ENCODE peak calls at places on chromosomes 13 and 19, in six cellular contexts. Z is GM12878, B is H1, C is stomach, U is esophagus muscularis mucosa, W is SK-N-SH. Q is an unnamed sample. For H3K4me1, the result is how much of the 10 kb centered on the place peaks cover.

GRCh38 chr13:80979035-80979641 is 638.2 kb upstream of the SPRY2 start:
- DNase-seq in Z (peak), C (peak), B (no peak), U (no peak), W (peak), Q (peak)

GRCh38 chr13:51444922-51445321 is 7.9 kb downstream of the INTS6 start:
- DNase-seq in C (no peak), W (peak), Z (no peak), B (no peak), U (no peak), Q (no peak)

GRCh38 chr13:28338202-28338601 is 156.7 kb downstream of the FLT1 start:
- DNase-seq in C (no peak), U (no peak), Z (no peak), W (no peak), B (no peak), Q (no peak)

GRCh38 chr19:44848036-44848804 is 2.1 kb downstream of the NECTIN2 start:
- DNase-seq in B (peak), U (no peak), Z (no peak), W (peak), C (no peak), Q (no peak)

GRCh38 chr19:10086032-10086903 is at the start of gene SHFL:
- DNase-seq in B (peak), Z (no peak), U (no peak), W (peak), C (peak), Q (peak)

GRCh38 chr13:80577285-80577684 is 236.4 kb upstream of the SPRY2 start:
- DNase-seq in C (no peak), U (no peak), W (no peak), Z (no peak), B (no peak), Q (no peak)

GRCh38 chr19:49297403-49297802 is 27.6 kb downstream of the SLC6A16 start:
- DNase-seq in B (no peak), W (no peak), Z (no peak), C (no peak), U (no peak), Q (no peak)

GRCh38 chr19:38665219-38665931 is 17.9 kb downstream of the ACTN4 start:
- DNase-seq in W (no peak), Z (no peak), C (no peak), U (no peak), B (no peak), Q (no peak)

GRCh38 chr13:32036131-32036695 is 4.6 kb downstream of the FRY start:
- DNase-seq in W (no peak), C (no peak), Z (no peak), U (no peak), B (no peak), Q (peak)

GRCh38 chr13:110346661-110347067 is 39.6 kb downstream of the COL4A2 start:
- DNase-seq in Z (no peak), C (no peak), B (no peak), U (no peak), W (no peak), Q (no peak)

GRCh38 chr19:40521276-40521675 is 54.5 kb downstream of the SPTBN4 start:
- DNase-seq in W (no peak), Z (no peak), C (no peak), B (no peak), U (no peak), Q (no peak)

GRCh38 chr13:37526710-37527446 is 71.7 kb downstream of the POSTN start:
- DNase-seq in Z (no peak), U (no peak), B (no peak), W (no peak), C (no peak), Q (no peak)

GRCh38 chr13:44117351-44117750 is 237.6 kb downstream of the LACC1 start:
- DNase-seq in C (no peak), U (peak), Z (no peak), W (no peak), B (no peak), Q (no peak)

GRCh38 chr19:30577551-30578090 is 205.4 kb downstream of the ZNF536 start:
- DNase-seq in B (no peak), Z (no peak), U (no peak), W (no peak), C (no peak), Q (no peak)

GRCh38 chr19:58578430-58578925 is 5.3 kb upstream of the MZF1 start:
- DNase-seq in W (no peak), B (no peak), Z (no peak), U (no peak), C (no peak), Q (no peak)

GRCh38 chr13:90039516-90039915 is 1308.0 kb upstream of the MIR17HG start:
- DNase-seq in U (no peak), Z (no peak), C (no peak), B (no peak), W (no peak), Q (no peak)

GRCh38 chr13:73835138-73835721 is 299.0 kb downstream of the KLF12 start:
- DNase-seq in W (peak), U (no peak), Z (peak), C (no peak), B (no peak), Q (no peak)

GRCh38 chr13:31998131-31998530 is 33.4 kb upstream of the FRY start:
- DNase-seq in B (no peak), Z (no peak), U (no peak), W (no peak), C (peak), Q (no peak)

GRCh38 chr19:16594131-16594586 is 21.9 kb upstream of the SLC35E1 start:
- DNase-seq in Z (no peak), U (no peak), B (no peak), W (no peak), C (no peak), Q (peak)

GRCh38 chr19:38736413-38737280 is 7.6 kb downstream of the CAPN12 start:
- DNase-seq in C (peak), Z (peak), W (peak), U (no peak), B (peak), Q (peak)

GRCh38 chr13:111326981-111327642 is 6.7 kb downstream of the TEX29 start:
- DNase-seq in W (no peak), Z (no peak), U (no peak), C (no peak), B (peak), Q (no peak)

GRCh38 chr13:114053026-114053425 is 79.2 kb upstream of the C13orf46 start:
- DNase-seq in W (no peak), C (no peak), Z (no peak), U (no peak), B (no peak), Q (no peak)

GRCh38 chr19:51345076-51345620 is 3.2 kb upstream of the VSIG10L start:
- DNase-seq in U (no peak), W (no peak), C (no peak), Z (no peak), B (no peak), Q (no peak)

DNA sequence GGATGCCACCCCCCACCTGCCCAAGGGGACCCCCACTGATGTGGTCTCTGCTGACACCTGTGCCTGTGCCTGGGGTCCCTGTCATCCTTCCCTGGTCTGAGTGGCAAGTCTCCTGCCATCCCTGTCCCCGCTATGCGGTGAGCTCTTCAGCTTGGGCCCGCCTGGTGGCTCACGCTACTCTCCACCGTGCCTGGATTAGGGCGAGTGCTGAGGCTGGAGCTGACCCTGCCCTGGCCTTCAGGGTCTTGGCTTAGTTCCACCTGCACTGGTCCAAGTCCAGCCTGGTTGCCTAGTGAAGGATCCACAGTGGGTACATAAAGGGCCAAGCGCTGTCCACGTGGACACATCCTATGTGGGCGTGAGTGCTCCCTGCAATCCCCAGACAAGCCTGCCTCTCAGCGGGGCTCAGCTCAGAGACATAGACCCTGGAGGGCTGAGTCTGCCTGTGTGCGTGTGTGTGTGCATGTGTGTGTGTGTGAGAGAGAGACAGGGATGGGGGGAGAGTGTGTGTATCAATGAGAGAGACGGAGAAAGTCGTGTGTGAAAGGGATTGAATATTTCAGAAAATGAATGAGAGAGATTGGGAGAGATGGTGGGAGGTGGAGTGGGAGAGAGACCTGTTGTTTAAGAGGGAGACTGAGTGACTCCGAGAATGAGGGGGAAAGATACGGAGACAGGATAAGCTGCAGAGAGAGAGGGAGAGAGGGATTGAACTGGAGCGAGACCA is 22.2 kb downstream of the WTIP start:
- DNase-seq in C (peak), W (peak), U (no peak), Z (no peak), B (peak), Q (no peak)
- H3K4me1 ChIP-seq in C (under half), W (under half), U (under half), Z (under half), B (under half), Q (under half)

DNA sequence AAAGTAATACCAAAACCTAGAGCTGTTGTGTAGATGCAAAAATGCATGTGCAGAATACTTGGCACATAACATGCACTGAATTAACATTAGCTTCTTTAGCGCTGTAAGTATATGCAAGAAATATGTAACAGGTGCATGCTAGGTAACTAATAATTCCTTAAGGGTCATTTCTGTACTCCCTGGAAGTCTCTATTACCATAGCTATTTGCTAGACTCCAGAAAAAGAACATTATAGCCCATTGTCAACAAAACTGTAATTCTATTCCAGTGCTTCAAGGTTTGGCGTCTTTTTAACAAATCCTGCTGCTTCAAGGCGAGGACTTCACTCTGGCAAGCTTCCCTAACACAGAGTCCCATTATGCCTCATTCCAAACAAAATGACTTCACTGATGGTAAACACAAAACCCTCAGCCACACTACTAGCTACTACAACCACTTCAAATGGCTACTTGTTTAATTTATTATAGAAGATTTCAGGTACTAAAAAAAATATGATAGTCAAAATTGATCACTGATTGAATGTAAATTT is 32.7 kb downstream of the ELF1 start:
- DNase-seq in Z (no peak), U (no peak), C (no peak), W (no peak), B (no peak), Q (no peak)
- TF ChIP-seq POLR2AphosphoS5 in Z (no peak), U (no peak), C (peak), W (no peak), B (no peak), Q (no peak)

GRCh38 chr13:27270594-27271520 is at the start of gene RASL11A:
- DNase-seq in W (peak), B (peak), C (peak), Z (no peak), U (peak), Q (peak)
- TF ChIP-seq EP300 in W (no peak), B (no peak), C (no peak), Z (no peak), U (no peak), Q (no peak)

GRCh38 chr19:7188682-7189629 is 105.3 kb downstream of the INSR start:
- DNase-seq in B (no peak), C (no peak), Z (no peak), U (no peak), W (no peak), Q (no peak)
- H3K4me1 ChIP-seq in B (under half), C (under half), Z (half or more), U (under half), W (under half), Q (under half)

DNA sequence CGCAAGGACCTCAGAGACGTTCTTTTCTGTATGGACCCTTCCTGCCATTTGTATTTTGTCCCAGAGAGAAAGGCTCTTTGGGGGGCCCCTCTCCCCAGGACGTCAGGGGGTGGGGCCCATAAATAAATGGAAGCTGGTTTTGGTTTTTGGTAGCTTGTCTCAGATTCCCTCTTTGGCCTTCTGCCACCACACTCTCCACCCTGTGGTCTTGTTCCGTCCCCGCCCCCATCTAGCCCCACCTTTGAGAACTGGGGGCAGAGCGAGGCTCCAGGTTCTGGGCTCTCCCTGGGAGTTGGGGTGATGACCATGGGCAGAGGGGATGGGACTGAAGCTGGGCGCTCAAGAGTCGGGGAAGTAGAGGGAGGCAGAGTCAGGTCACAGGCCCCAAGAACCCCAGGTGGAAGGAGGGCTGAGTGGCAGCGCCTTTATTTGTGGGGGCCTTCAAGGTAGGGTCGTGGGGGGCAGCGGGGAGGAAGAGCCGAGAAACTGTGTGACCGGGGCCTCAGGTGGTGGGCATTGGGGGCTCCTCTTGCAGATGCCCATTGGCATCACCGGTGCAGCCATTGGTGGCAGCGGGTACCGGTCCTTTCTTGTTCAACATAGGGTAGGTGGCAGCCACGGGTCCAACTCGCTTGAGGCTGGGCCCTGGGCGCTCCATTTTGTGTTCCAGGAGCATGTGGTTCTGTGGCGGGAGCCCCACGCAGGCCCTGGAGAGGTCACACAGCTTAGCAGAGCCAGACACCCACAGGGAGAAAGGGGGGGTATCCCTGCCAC is 3.3 kb downstream of the ISYNA1 start:
- DNase-seq in C (no peak), Z (no peak), B (no peak), U (no peak), W (no peak), Q (no peak)
- TF ChIP-seq POLR2AphosphoS5 in C (no peak), Z (no peak), B (no peak), U (no peak), W (no peak), Q (no peak)

DNA sequence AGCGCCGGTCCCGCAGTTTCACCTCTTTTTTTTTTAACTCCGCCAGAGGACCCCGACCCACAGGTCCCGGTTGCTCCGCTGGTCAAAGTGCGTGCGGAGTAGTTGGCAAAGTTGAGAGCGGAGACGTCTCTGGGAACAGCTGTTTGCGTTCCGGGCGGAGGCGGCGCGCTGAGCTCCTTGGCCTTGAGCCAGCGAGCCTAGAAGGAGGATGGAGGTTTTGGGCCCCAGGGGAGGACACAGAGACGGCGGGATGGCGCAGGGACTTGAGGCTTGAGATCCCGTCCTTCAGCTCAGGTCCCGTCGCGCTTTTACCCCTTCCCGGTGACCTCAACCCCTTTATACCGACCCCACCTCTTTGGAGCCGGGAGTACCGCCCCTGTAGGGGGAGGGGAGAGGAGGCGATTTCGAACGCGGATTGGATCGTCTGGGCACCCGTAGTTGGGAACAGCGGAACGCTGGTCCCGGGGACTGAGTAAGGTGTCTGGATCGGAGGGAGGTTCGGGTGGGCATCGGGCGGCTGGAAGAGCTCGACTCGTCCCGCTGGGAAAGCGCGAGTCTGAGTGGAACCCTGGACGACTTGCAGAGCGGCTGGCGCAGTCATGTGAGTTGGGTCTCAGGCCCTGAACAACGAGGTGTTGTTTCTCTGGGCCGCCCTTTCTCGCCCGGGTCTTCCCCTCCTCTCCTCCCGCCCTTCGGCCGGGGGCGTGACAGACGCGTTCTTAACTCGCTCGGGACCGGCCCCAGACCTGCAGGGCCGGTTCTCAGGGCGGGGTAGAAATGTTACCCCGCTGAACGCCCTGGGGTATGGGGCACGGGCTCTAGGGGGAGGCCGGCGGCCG is at the start of gene WBP4:
- DNase-seq in W (peak), B (peak), Z (peak), U (peak), C (peak), Q (peak)
- TF ChIP-seq EP300 in W (no peak), B (peak), Z (peak), U (no peak), C (peak), Q (no peak)

GRCh38 chr19:28397311-28397710 is 815.6 kb downstream of the UQCRFS1 start:
- DNase-seq in Z (no peak), U (no peak), W (no peak), B (no peak), C (no peak), Q (no peak)
- H3K4me1 ChIP-seq in Z (under half), U (under half), W (under half), B (under half), C (under half), Q (under half)

GRCh38 chr19:1355974-1356865 is 27.5 kb upstream of the NDUFS7 start:
- DNase-seq in W (no peak), B (no peak), C (no peak), Z (no peak), U (no peak), Q (no peak)
- TF ChIP-seq POLR2AphosphoS5 in W (no peak), B (no peak), C (no peak), Z (no peak), U (no peak), Q (no peak)